ENCODE peak calls at places on chromosomes 13 and 19, in nine cellular contexts. T is bronchial epithelial cell, M is Karpas-422, P is psoas muscle, O is left ventricle myocardium inferior, I is thyroid gland, X is aorta, D is endodermal cell, B is mesendoderm. U is an unnamed sample.
A peak's percentile ranks its signal among the peaks of the same experiment; 100 is the strongest.

GRCh38 chr13:78194904-78195639 is 276.4 kb upstream of the EDNRB start:
- DNase-seq in T (peak; percentile 37), M (no peak), P (no peak), O (no peak), I (no peak), X (no peak), D (peak; percentile 61), B (peak; percentile 71), U (no peak)

GRCh38 chr19:45404557-45405434 is at the start of gene PPP1R13L:
- DNase-seq in T (peak; percentile 90), M (no peak), P (peak; percentile 84), O (peak; percentile 89), I (peak; percentile 96), X (peak; percentile 92), D (peak; percentile 97), B (peak; percentile 98), U (peak; percentile 96)

GRCh38 chr13:98664047-98664446 is 87.1 kb upstream of the STK24 start:
- DNase-seq in T (peak; percentile 89), M (no peak), P (no peak), O (no peak), I (no peak), X (no peak), D (no peak), B (peak; percentile 24), U (no peak)

GRCh38 chr13:94967183-94968039 is 255.1 kb upstream of the SOX21 start:
- DNase-seq in T (no peak), M (no peak), P (no peak), O (no peak), I (peak; percentile 2), X (no peak), D (peak; percentile 83), B (peak; percentile 29), U (no peak)

GRCh38 chr13:23578411-23579071 is 8.3 kb downstream of the TNFRSF19 start:
- DNase-seq in T (peak; percentile 55), M (no peak), P (peak; percentile 87), O (peak; percentile 82), I (peak; percentile 74), X (peak; percentile 85), D (peak; percentile 90), B (peak; percentile 76), U (peak; percentile 71)

GRCh38 chr19:46404884-46405658 is 8.3 kb downstream of the CCDC8 start:
- DNase-seq in T (no peak), M (no peak), P (peak; percentile 50), O (no peak), I (no peak), X (peak; percentile 54), D (peak; percentile 86), B (peak; percentile 82), U (no peak)

GRCh38 chr13:70792121-70792520 is 683.9 kb upstream of the KLHL1 start:
- DNase-seq in T (no peak), M (no peak), P (no peak), O (no peak), I (no peak), X (no peak), D (no peak), B (peak; percentile 23), U (no peak)

GRCh38 chr19:18749362-18750231 is 41.5 kb downstream of the COMP start:
- DNase-seq in T (no peak), M (no peak), P (no peak), O (no peak), I (no peak), X (no peak), D (peak; percentile 42), B (no peak), U (no peak)

GRCh38 chr19:1911098-1911497 is 5.9 kb downstream of the ADAT3 start:
- DNase-seq in T (no peak), M (no peak), P (no peak), O (no peak), I (no peak), X (no peak), D (no peak), B (no peak), U (no peak)

GRCh38 chr19:1912760-1913505 is 7.7 kb downstream of the ADAT3 start:
- DNase-seq in T (no peak), M (no peak), P (no peak), O (no peak), I (no peak), X (no peak), D (no peak), B (no peak), U (no peak)

GRCh38 chr19:1910169-1910568 is 5.0 kb downstream of the ADAT3 start:
- DNase-seq in T (no peak), M (no peak), P (no peak), O (no peak), I (no peak), X (no peak), D (no peak), B (no peak), U (no peak)

GRCh38 chr19:1913781-1914577 is 8.8 kb downstream of the ADAT3 start:
- DNase-seq in T (no peak), M (no peak), P (no peak), O (no peak), I (peak; percentile 91), X (no peak), D (no peak), B (no peak), U (no peak)

DNA sequence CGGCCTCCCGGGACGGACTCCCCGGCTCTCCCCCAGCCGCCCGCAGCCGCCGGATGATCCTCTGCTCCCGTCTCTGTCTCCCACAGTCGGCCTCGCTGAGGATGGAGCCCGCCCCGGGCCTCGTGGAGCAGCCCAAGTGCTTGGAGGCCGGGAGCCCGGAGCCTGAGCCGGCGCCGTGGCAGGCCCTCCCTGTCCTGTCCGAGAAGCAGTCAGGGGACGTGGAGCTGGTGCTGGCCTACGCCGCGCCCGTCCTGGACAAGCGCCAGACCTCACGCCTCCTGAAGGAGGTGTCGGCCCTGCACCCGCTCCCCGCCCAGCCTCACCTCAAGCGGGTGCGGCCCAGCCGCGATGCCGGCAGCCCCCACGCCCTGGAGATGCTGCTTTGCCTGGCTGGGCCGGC is 6.8 kb downstream of the ADAT3 start:
- DNase-seq in T (no peak), M (no peak), P (no peak), O (no peak), I (no peak), X (no peak), D (no peak), B (no peak), U (no peak)
- H3K36me3 ChIP-seq in T (peaks cover 9% of the 10 kb centered on the region), M (no peaks in the 10 kb centered on the region), P (no peaks in the 10 kb centered on the region), O (peaks cover 29% of the 10 kb centered on the region), I (peaks cover 15% of the 10 kb centered on the region), X (no peaks in the 10 kb centered on the region), D (peaks cover 12% of the 10 kb centered on the region), B (peaks cover 3% of the 10 kb centered on the region), U (no peaks in the 10 kb centered on the region)

GRCh38 chr13:113967206-113967720 is 6.6 kb downstream of the C13orf46 start:
- DNase-seq in T (no peak), M (no peak), P (peak; percentile 10), O (no peak), I (no peak), X (peak; percentile 26), D (no peak), B (no peak), U (no peak)

GRCh38 chr13:113964251-113964995 is 9.5 kb downstream of the C13orf46 start:
- DNase-seq in T (no peak), M (no peak), P (peak; percentile 30), O (peak; percentile 4), I (no peak), X (peak; percentile 37), D (no peak), B (no peak), U (no peak)

GRCh38 chr13:113965968-113966884 is 7.7 kb downstream of the C13orf46 start:
- DNase-seq in T (no peak), M (no peak), P (no peak), O (no peak), I (no peak), X (no peak), D (no peak), B (no peak), U (no peak)

GRCh38 chr13:113963376-113963775 is 10.5 kb downstream of the C13orf46 start:
- DNase-seq in T (no peak), M (no peak), P (peak; percentile 34), O (peak; percentile 9), I (no peak), X (peak; percentile 39), D (no peak), B (no peak), U (no peak)

DNA sequence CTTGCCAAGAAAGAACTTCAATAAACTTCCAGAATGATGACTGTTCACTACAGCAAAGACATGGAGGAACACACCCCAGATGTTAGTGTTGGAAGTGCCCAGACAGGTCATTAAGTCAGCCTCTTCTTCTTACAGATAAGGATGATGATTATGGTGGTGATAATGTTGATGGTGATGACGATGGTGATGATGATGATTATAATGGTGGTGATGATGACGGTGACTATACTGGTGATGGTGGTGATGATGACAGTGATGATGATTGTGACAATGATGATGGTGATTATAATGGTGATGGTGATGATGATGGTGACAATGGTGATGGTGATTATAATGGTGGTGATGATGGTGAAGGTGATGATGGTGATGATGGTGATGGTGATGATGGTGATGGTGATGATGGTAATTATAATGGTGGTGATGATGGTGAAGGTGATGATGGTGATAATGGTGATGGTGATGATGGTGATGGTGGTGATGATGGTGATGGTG is 8.4 kb downstream of the C13orf46 start:
- DNase-seq in T (no peak), M (no peak), P (no peak), O (no peak), I (no peak), X (no peak), D (no peak), B (no peak), U (no peak)
- H3K36me3 ChIP-seq in T (no peaks in the 10 kb centered on the region), M (no peaks in the 10 kb centered on the region), P (no peaks in the 10 kb centered on the region), O (no peaks in the 10 kb centered on the region), I (no peaks in the 10 kb centered on the region), X (no peaks in the 10 kb centered on the region), D (no peaks in the 10 kb centered on the region), B (no peaks in the 10 kb centered on the region), U (no peaks in the 10 kb centered on the region)

GRCh38 chr19:16860996-16861395 is 27.8 kb upstream of the F2RL3 start:
- DNase-seq in T (no peak), M (no peak), P (no peak), O (no peak), I (no peak), X (no peak), D (no peak), B (no peak), U (no peak)

GRCh38 chr19:16861875-16862274 is 26.9 kb upstream of the F2RL3 start:
- DNase-seq in T (no peak), M (no peak), P (no peak), O (no peak), I (no peak), X (no peak), D (no peak), B (no peak), U (no peak)

GRCh38 chr19:16859626-16860025 is 29.2 kb upstream of the F2RL3 start:
- DNase-seq in T (no peak), M (no peak), P (no peak), O (no peak), I (no peak), X (no peak), D (no peak), B (no peak), U (no peak)

GRCh38 chr19:16860118-16860517 is 28.7 kb upstream of the F2RL3 start:
- DNase-seq in T (no peak), M (no peak), P (no peak), O (no peak), I (no peak), X (no peak), D (no peak), B (no peak), U (no peak)

DNA sequence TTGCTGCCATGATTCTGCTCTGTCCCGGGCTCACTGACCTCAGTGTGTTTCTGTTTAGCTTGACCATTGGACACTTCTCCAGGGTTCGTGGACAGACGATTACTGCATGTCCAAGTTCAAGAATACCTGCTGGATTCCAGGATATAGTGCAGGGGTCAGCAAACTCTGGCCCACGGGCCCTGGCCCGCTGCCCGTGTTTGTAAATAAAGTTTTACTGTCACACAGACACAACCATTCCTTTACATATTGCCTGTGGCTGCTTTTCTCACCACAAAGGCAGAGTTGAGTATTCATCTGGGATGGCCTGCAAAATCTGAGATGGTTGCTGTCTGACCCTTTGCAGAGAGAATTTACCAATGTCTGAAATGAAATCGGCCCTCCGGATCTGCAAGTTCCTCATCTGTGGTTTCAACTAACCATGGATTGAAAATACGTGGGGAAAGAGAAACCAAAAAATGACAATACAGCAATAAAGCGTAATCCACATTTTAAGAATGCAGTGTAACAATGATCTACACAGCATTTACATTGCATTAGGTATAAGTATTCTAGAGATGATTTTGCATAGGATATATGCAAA is 25.9 kb upstream of the F2RL3 start:
- DNase-seq in T (no peak), M (no peak), P (no peak), O (no peak), I (no peak), X (no peak), D (no peak), B (no peak), U (no peak)
- H3K36me3 ChIP-seq in T (peaks cover 44% of the 10 kb centered on the region), M (peaks cover 4% of the 10 kb centered on the region), P (no peaks in the 10 kb centered on the region), O (peaks cover 71% of the 10 kb centered on the region), I (peaks cover 59% of the 10 kb centered on the region), X (peaks cover 3% of the 10 kb centered on the region), D (peaks cover 47% of the 10 kb centered on the region), B (peaks cover 8% of the 10 kb centered on the region), U (peaks cover 15% of the 10 kb centered on the region)

DNA sequence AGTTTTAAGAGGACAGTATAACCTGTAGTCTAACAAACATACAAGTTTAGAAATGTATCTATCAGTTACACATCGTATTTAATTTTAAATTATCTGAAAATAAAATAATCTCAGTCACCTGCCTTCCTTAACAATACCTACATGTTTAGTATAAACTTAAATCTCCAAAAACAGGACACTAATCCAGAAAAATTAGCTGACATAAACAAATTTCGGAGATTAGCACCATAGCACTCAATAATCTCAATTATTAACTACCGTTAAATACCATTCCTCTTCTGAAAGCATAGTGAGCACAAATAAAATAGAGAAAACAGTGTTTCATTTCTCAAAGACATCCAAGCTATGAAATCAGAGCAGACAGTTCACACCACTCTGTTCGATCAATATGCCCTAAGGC is 13.2 kb downstream of the MED4 start:
- DNase-seq in T (no peak), M (no peak), P (no peak), O (no peak), I (no peak), X (no peak), D (no peak), B (no peak), U (no peak)
- H3K36me3 ChIP-seq in T (peaks cover 16% of the 10 kb centered on the region), M (peaks cover 64% of the 10 kb centered on the region), P (peaks cover 11% of the 10 kb centered on the region), O (peaks cover 95% of the 10 kb centered on the region), I (peaks cover 56% of the 10 kb centered on the region), X (peaks cover 7% of the 10 kb centered on the region), D (peaks cover 81% of the 10 kb centered on the region), B (peaks cover 7% of the 10 kb centered on the region), U (no peaks in the 10 kb centered on the region)

U was measured in prostate gland.